ENCODE peak calls at places on chromosomes 2 and 18, in five cellular contexts. E is aorta; V is transverse colon; Y is effector memory CD4-positive, alpha-beta T cell; B is upper lobe of left lung. H is an unnamed sample.

GRCh38 chr2:221370942-221371221 is 201.2 kb downstream of the EPHA4 start:
- DNase-seq in Y (no peak), V (no peak), B (no peak), E (no peak), H (no peak)

GRCh38 chr18:31825772-31826171 is 65.1 kb upstream of the SLC25A52 start:
- DNase-seq in V (no peak), Y (no peak), E (no peak), B (no peak), H (no peak)

GRCh38 chr2:239406316-239406995 is 5.6 kb upstream of the HDAC4 start:
- DNase-seq in V (no peak), B (no peak), Y (no peak), E (peak), H (no peak)

GRCh38 chr18:72652990-72653593 is 109.0 kb upstream of the CBLN2 start:
- DNase-seq in E (no peak), V (peak), Y (no peak), B (peak), H (no peak)

GRCh38 chr2:237451582-237452469 is 35.2 kb upstream of the MLPH start:
- DNase-seq in V (no peak), E (no peak), B (no peak), Y (no peak), H (no peak)

GRCh38 chr18:57786038-57786437 is 17.1 kb downstream of the ATP8B1 start:
- DNase-seq in E (no peak), B (no peak), Y (no peak), V (peak), H (no peak)

GRCh38 chr2:215782271-215782670 is 231.1 kb downstream of the MREG start:
- DNase-seq in Y (no peak), B (no peak), V (no peak), E (no peak), H (no peak)

GRCh38 chr2:175807031-175807873 is 194.8 kb downstream of the LNPK start:
- DNase-seq in V (no peak), B (no peak), E (no peak), Y (no peak), H (no peak)

GRCh38 chr18:35347991-35348390 is 3.8 kb upstream of the ZNF24 start:
- DNase-seq in Y (no peak), V (no peak), B (no peak), E (no peak), H (no peak)

GRCh38 chr2:119389615-119390306 is 23.0 kb downstream of the DBI start:
- DNase-seq in V (peak), Y (no peak), E (peak), B (peak), H (no peak)

GRCh38 chr2:18788590-18788989 is 199.2 kb upstream of the NT5C1B start:
- DNase-seq in E (peak), V (no peak), B (no peak), Y (no peak), H (no peak)

GRCh38 chr2:23418490-23418911 is 33.5 kb downstream of the KLHL29 start:
- DNase-seq in V (no peak), B (no peak), E (no peak), Y (no peak), H (no peak)

GRCh38 chr18:60503166-60503565 is 130.6 kb upstream of the MC4R start:
- DNase-seq in V (no peak), Y (no peak), E (no peak), B (no peak), H (no peak)

GRCh38 chr18:8186413-8186812 is 422.8 kb upstream of the RAB12 start:
- DNase-seq in B (no peak), V (no peak), Y (no peak), E (no peak), H (no peak)

GRCh38 chr2:69116438-69116837 is 103.5 kb downstream of the ANTXR1 start:
- DNase-seq in V (no peak), E (no peak), Y (no peak), B (no peak), H (no peak)

GRCh38 chr2:127859712-127860085 is 1.7 kb upstream of the POLR2D start:
- DNase-seq in Y (peak), V (peak), E (no peak), B (peak), H (no peak)

GRCh38 chr2:30268296-30268871 is 37.0 kb downstream of the LBH start:
- DNase-seq in Y (no peak), B (no peak), E (no peak), V (no peak), H (no peak)

GRCh38 chr18:52694804-52695203 is 354.8 kb downstream of the DCC start:
- DNase-seq in Y (no peak), V (peak), B (no peak), E (no peak), H (peak)

GRCh38 chr2:6856548-6856920 is 9.2 kb downstream of the CMPK2 start:
- DNase-seq in Y (no peak), B (no peak), V (no peak), E (no peak), H (no peak)
- H3K27ac ChIP-seq in Y (no peak), B (peak), V (no peak), E (no peak), H (no peak)

DNA sequence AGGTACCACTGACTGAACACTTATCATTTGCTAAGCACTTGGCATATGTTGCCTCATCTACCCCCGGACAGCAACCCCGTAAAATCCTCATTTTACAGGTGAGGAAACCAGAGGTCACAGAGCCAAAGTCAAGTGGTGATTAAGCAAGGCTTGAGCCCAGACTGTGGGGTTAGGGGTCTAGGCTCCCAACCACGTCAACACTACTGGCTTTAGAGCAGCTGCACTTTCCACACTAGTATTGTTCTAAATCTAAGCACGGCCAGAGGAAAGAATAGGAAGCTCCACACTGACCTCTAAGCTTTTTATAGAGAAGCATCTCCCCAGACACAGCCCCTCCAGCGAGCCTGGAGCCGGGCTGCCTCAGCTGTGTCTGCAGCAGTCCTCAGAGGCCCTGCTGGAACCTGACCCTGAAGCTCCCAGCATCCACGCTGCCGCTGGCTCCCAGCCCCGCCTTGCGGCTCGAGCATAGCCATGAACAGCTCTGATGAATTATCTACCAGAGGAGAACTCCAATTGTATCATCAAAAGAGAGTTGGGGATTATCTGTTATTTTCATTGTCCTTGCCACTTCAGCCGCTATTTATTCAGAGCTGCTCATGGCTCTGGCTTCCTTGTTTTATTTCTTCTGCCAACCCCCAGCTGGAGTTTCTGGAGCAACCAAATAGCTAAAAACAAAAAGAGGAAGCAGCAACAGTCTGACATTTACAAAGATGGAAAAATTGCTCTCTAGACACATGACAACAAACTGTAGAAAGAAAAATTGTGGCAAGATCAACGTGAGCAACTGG is 62.2 kb upstream of the RTN4 start:
- DNase-seq in V (peak), E (peak), B (no peak), Y (no peak), H (peak)
- H3K27ac ChIP-seq in V (peak), E (peak), B (peak), Y (no peak), H (peak)

GRCh38 chr2:64376926-64377325 is 77.0 kb upstream of the LGALSL start:
- DNase-seq in B (no peak), E (no peak), V (peak), Y (no peak), H (no peak)
- H3K27ac ChIP-seq in B (no peak), E (no peak), V (no peak), Y (no peak), H (no peak)

GRCh38 chr2:226791056-226791486 is 8.5 kb downstream of the IRS1 start:
- DNase-seq in E (no peak), V (peak), Y (no peak), B (no peak), H (no peak)

GRCh38 chr2:226790436-226790835 is 9.2 kb downstream of the IRS1 start:
- DNase-seq in V (no peak), E (no peak), B (no peak), Y (no peak), H (no peak)

GRCh38 chr2:226790006-226790405 is 9.6 kb downstream of the IRS1 start:
- DNase-seq in E (no peak), V (no peak), Y (no peak), B (no peak), H (no peak)

GRCh38 chr2:226788064-226788463 is 11.6 kb downstream of the IRS1 start:
- DNase-seq in B (no peak), Y (no peak), E (no peak), V (no peak), H (no peak)

GRCh38 chr2:226788881-226789485 is 10.6 kb downstream of the IRS1 start:
- DNase-seq in B (no peak), V (no peak), Y (no peak), E (no peak), H (no peak)
- H3K27ac ChIP-seq in B (no peak), V (peak), Y (no peak), E (no peak), H (no peak)

GRCh38 chr2:1740714-1741584 is 3.4 kb downstream of the PXDN start:
- DNase-seq in E (no peak), V (no peak), Y (no peak), B (no peak), H (no peak)
- H3K27ac ChIP-seq in E (peak), V (peak), Y (no peak), B (peak), H (no peak)

GRCh38 chr2:241034490-241035141 is 36.2 kb downstream of the SNED1 start:
- DNase-seq in Y (no peak), B (no peak), V (no peak), E (no peak), H (no peak)
- H3K27ac ChIP-seq in Y (no peak), B (no peak), V (no peak), E (no peak), H (no peak)

GRCh38 chr2:85255813-85256581 is 71.8 kb downstream of the TGOLN2 start:
- DNase-seq in E (no peak), B (no peak), V (no peak), Y (no peak), H (no peak)
- H3K27ac ChIP-seq in E (peak), B (peak), V (peak), Y (no peak), H (no peak)